ENCODE peak calls at places on chromosomes 13 and 19, in eight cellular contexts. One of them, this sample, is unnamed.

GRCh38 chr19:4089400-4089908 is 22.8 kb upstream of the ZBTB7A start:
- DNase-seq in NCI-H2081: no peak
- DNase-seq in HCT116: no peak
- DNase-seq in T1000: no peak
- DNase-seq in ovary: no peak
- DNase-seq in SK-MEL-5: no peak
- DNase-seq in activated CD4-positive, alpha-beta T cell treated with anti-CD3 and anti-CD28 coated beads, Interleukin-2, amount 50 U/mL, for 48 hours: peak
- DNase-seq in NAMALWA: no peak
- DNase-seq in this sample: no peak

GRCh38 chr19:49746206-49746958 is 16.7 kb downstream of the TSKS start:
- DNase-seq in NCI-H2081: no peak
- DNase-seq in activated CD4-positive, alpha-beta T cell treated with anti-CD3 and anti-CD28 coated beads, Interleukin-2, amount 50 U/mL, for 48 hours: peak
- DNase-seq in ovary: peak
- DNase-seq in SK-MEL-5: peak
- DNase-seq in NAMALWA: peak
- DNase-seq in T1000: peak
- DNase-seq in HCT116: peak
- DNase-seq in this sample: peak

GRCh38 chr19:38693380-38694223 is 46.2 kb downstream of the ACTN4 start:
- DNase-seq in HCT116: peak
- DNase-seq in ovary: no peak
- DNase-seq in T1000: peak
- DNase-seq in activated CD4-positive, alpha-beta T cell treated with anti-CD3 and anti-CD28 coated beads, Interleukin-2, amount 50 U/mL, for 48 hours: peak
- DNase-seq in NCI-H2081: no peak
- DNase-seq in SK-MEL-5: peak
- DNase-seq in NAMALWA: no peak
- DNase-seq in this sample: peak

GRCh38 chr19:48249502-48250014 is 6.2 kb downstream of the CARD8 start:
- DNase-seq in ovary: no peak
- DNase-seq in HCT116: no peak
- DNase-seq in SK-MEL-5: no peak
- DNase-seq in activated CD4-positive, alpha-beta T cell treated with anti-CD3 and anti-CD28 coated beads, Interleukin-2, amount 50 U/mL, for 48 hours: peak
- DNase-seq in T1000: no peak
- DNase-seq in NCI-H2081: no peak
- DNase-seq in NAMALWA: peak
- DNase-seq in this sample: peak

GRCh38 chr19:16139752-16140151 is 3.7 kb upstream of the HSH2D start:
- DNase-seq in T1000: no peak
- DNase-seq in activated CD4-positive, alpha-beta T cell treated with anti-CD3 and anti-CD28 coated beads, Interleukin-2, amount 50 U/mL, for 48 hours: no peak
- DNase-seq in NCI-H2081: no peak
- DNase-seq in NAMALWA: no peak
- DNase-seq in ovary: no peak
- DNase-seq in HCT116: no peak
- DNase-seq in SK-MEL-5: no peak
- DNase-seq in this sample: no peak

GRCh38 chr19:3109491-3109890 is 15.3 kb downstream of the GNA11 start:
- DNase-seq in activated CD4-positive, alpha-beta T cell treated with anti-CD3 and anti-CD28 coated beads, Interleukin-2, amount 50 U/mL, for 48 hours: no peak
- DNase-seq in SK-MEL-5: no peak
- DNase-seq in HCT116: no peak
- DNase-seq in NAMALWA: no peak
- DNase-seq in T1000: no peak
- DNase-seq in NCI-H2081: no peak
- DNase-seq in ovary: no peak
- DNase-seq in this sample: no peak

GRCh38 chr19:7783991-7784421 is 21.0 kb downstream of the CLEC4M start:
- DNase-seq in activated CD4-positive, alpha-beta T cell treated with anti-CD3 and anti-CD28 coated beads, Interleukin-2, amount 50 U/mL, for 48 hours: no peak
- DNase-seq in SK-MEL-5: peak
- DNase-seq in T1000: no peak
- DNase-seq in HCT116: no peak
- DNase-seq in NAMALWA: no peak
- DNase-seq in ovary: no peak
- DNase-seq in NCI-H2081: no peak
- DNase-seq in this sample: no peak

GRCh38 chr19:35029737-35030256 is 473 bp upstream of the SCN1B start:
- DNase-seq in T1000: no peak
- DNase-seq in HCT116: no peak
- DNase-seq in NAMALWA: no peak
- DNase-seq in activated CD4-positive, alpha-beta T cell treated with anti-CD3 and anti-CD28 coated beads, Interleukin-2, amount 50 U/mL, for 48 hours: peak
- DNase-seq in NCI-H2081: no peak
- DNase-seq in ovary: no peak
- DNase-seq in SK-MEL-5: no peak
- DNase-seq in this sample: no peak

GRCh38 chr13:30791354-30791921 is 56.1 kb downstream of the ALOX5AP start:
- DNase-seq in T1000: no peak
- DNase-seq in NCI-H2081: no peak
- DNase-seq in HCT116: no peak
- DNase-seq in SK-MEL-5: no peak
- DNase-seq in NAMALWA: no peak
- DNase-seq in activated CD4-positive, alpha-beta T cell treated with anti-CD3 and anti-CD28 coated beads, Interleukin-2, amount 50 U/mL, for 48 hours: no peak
- DNase-seq in ovary: no peak
- DNase-seq in this sample: no peak

GRCh38 chr19:5801796-5802616 is 2.9 kb upstream of the NRTN start:
- DNase-seq in SK-MEL-5: peak
- DNase-seq in NAMALWA: peak
- DNase-seq in activated CD4-positive, alpha-beta T cell treated with anti-CD3 and anti-CD28 coated beads, Interleukin-2, amount 50 U/mL, for 48 hours: no peak
- DNase-seq in HCT116: no peak
- DNase-seq in NCI-H2081: no peak
- DNase-seq in ovary: no peak
- DNase-seq in T1000: no peak
- DNase-seq in this sample: no peak

GRCh38 chr13:78460176-78460575 is 143.2 kb downstream of the POU4F1 start:
- DNase-seq in HCT116: no peak
- DNase-seq in activated CD4-positive, alpha-beta T cell treated with anti-CD3 and anti-CD28 coated beads, Interleukin-2, amount 50 U/mL, for 48 hours: no peak
- DNase-seq in T1000: no peak
- DNase-seq in SK-MEL-5: no peak
- DNase-seq in ovary: no peak
- DNase-seq in NCI-H2081: no peak
- DNase-seq in NAMALWA: no peak
- DNase-seq in this sample: no peak

GRCh38 chr13:27960362-27961226 is 8.5 kb downstream of the CDX2 start:
- DNase-seq in HCT116: no peak
- DNase-seq in SK-MEL-5: no peak
- DNase-seq in ovary: peak
- DNase-seq in T1000: no peak
- DNase-seq in activated CD4-positive, alpha-beta T cell treated with anti-CD3 and anti-CD28 coated beads, Interleukin-2, amount 50 U/mL, for 48 hours: peak
- DNase-seq in NAMALWA: no peak
- DNase-seq in NCI-H2081: peak
- DNase-seq in this sample: peak

GRCh38 chr19:10660346-10660745 is 6.2 kb downstream of the ILF3 start:
- DNase-seq in T1000: no peak
- DNase-seq in NAMALWA: no peak
- DNase-seq in ovary: no peak
- DNase-seq in HCT116: no peak
- DNase-seq in SK-MEL-5: no peak
- DNase-seq in NCI-H2081: no peak
- DNase-seq in activated CD4-positive, alpha-beta T cell treated with anti-CD3 and anti-CD28 coated beads, Interleukin-2, amount 50 U/mL, for 48 hours: no peak
- DNase-seq in this sample: no peak

GRCh38 chr13:37148501-37148900 is 43.0 kb upstream of the CSNK1A1L start:
- DNase-seq in activated CD4-positive, alpha-beta T cell treated with anti-CD3 and anti-CD28 coated beads, Interleukin-2, amount 50 U/mL, for 48 hours: no peak
- DNase-seq in HCT116: no peak
- DNase-seq in NCI-H2081: no peak
- DNase-seq in SK-MEL-5: no peak
- DNase-seq in T1000: no peak
- DNase-seq in ovary: no peak
- DNase-seq in NAMALWA: no peak
- DNase-seq in this sample: no peak

GRCh38 chr13:21014139-21014665 is 47.2 kb downstream of the LATS2 start:
- DNase-seq in activated CD4-positive, alpha-beta T cell treated with anti-CD3 and anti-CD28 coated beads, Interleukin-2, amount 50 U/mL, for 48 hours: no peak
- DNase-seq in T1000: no peak
- DNase-seq in ovary: no peak
- DNase-seq in NCI-H2081: no peak
- DNase-seq in NAMALWA: no peak
- DNase-seq in SK-MEL-5: no peak
- DNase-seq in HCT116: no peak
- DNase-seq in this sample: no peak

GRCh38 chr19:8101311-8101710 is 48.1 kb downstream of the FBN3 start:
- DNase-seq in NCI-H2081: no peak
- DNase-seq in HCT116: no peak
- DNase-seq in NAMALWA: no peak
- DNase-seq in activated CD4-positive, alpha-beta T cell treated with anti-CD3 and anti-CD28 coated beads, Interleukin-2, amount 50 U/mL, for 48 hours: no peak
- DNase-seq in SK-MEL-5: no peak
- DNase-seq in ovary: no peak
- DNase-seq in T1000: no peak
- DNase-seq in this sample: no peak

GRCh38 chr13:46598140-46598819 is 45.3 kb downstream of the LRCH1 start:
- DNase-seq in NCI-H2081: no peak
- DNase-seq in ovary: no peak
- DNase-seq in SK-MEL-5: no peak
- DNase-seq in NAMALWA: peak
- DNase-seq in T1000: no peak
- DNase-seq in activated CD4-positive, alpha-beta T cell treated with anti-CD3 and anti-CD28 coated beads, Interleukin-2, amount 50 U/mL, for 48 hours: no peak
- DNase-seq in HCT116: no peak
- DNase-seq in this sample: no peak

GRCh38 chr19:3813473-3814392 is 27.6 kb upstream of the MATK start:
- DNase-seq in T1000: no peak
- DNase-seq in ovary: no peak
- DNase-seq in NCI-H2081: no peak
- DNase-seq in SK-MEL-5: no peak
- DNase-seq in NAMALWA: no peak
- DNase-seq in activated CD4-positive, alpha-beta T cell treated with anti-CD3 and anti-CD28 coated beads, Interleukin-2, amount 50 U/mL, for 48 hours: no peak
- DNase-seq in HCT116: no peak
- DNase-seq in this sample: no peak

GRCh38 chr13:44313674-44314073 is 60.0 kb upstream of the SERP2 start:
- DNase-seq in SK-MEL-5: no peak
- DNase-seq in NCI-H2081: no peak
- DNase-seq in ovary: no peak
- DNase-seq in activated CD4-positive, alpha-beta T cell treated with anti-CD3 and anti-CD28 coated beads, Interleukin-2, amount 50 U/mL, for 48 hours: no peak
- DNase-seq in HCT116: peak
- DNase-seq in T1000: no peak
- DNase-seq in NAMALWA: no peak
- DNase-seq in this sample: no peak

GRCh38 chr19:6378036-6378435 is 2.3 kb upstream of the PSPN start:
- DNase-seq in HCT116: no peak
- DNase-seq in ovary: peak
- DNase-seq in SK-MEL-5: no peak
- DNase-seq in NAMALWA: no peak
- DNase-seq in NCI-H2081: no peak
- DNase-seq in T1000: no peak
- DNase-seq in activated CD4-positive, alpha-beta T cell treated with anti-CD3 and anti-CD28 coated beads, Interleukin-2, amount 50 U/mL, for 48 hours: no peak
- DNase-seq in this sample: no peak

GRCh38 chr19:13082192-13083007 is 20.3 kb downstream of the LYL1 start:
- DNase-seq in NCI-H2081: no peak
- DNase-seq in NAMALWA: peak
- DNase-seq in HCT116: no peak
- DNase-seq in T1000: no peak
- DNase-seq in activated CD4-positive, alpha-beta T cell treated with anti-CD3 and anti-CD28 coated beads, Interleukin-2, amount 50 U/mL, for 48 hours: no peak
- DNase-seq in SK-MEL-5: peak
- DNase-seq in ovary: no peak
- DNase-seq in this sample: no peak

GRCh38 chr19:55479045-55479444 is 2.6 kb downstream of the ZNF628 start:
- DNase-seq in SK-MEL-5: no peak
- DNase-seq in NAMALWA: no peak
- DNase-seq in activated CD4-positive, alpha-beta T cell treated with anti-CD3 and anti-CD28 coated beads, Interleukin-2, amount 50 U/mL, for 48 hours: no peak
- DNase-seq in T1000: no peak
- DNase-seq in NCI-H2081: no peak
- DNase-seq in ovary: no peak
- DNase-seq in HCT116: no peak
- DNase-seq in this sample: no peak

GRCh38 chr19:18073197-18073596 is 13.5 kb downstream of the IL12RB1 start:
- DNase-seq in HCT116: no peak
- DNase-seq in NCI-H2081: no peak
- DNase-seq in SK-MEL-5: no peak
- DNase-seq in NAMALWA: no peak
- DNase-seq in T1000: no peak
- DNase-seq in ovary: no peak
- DNase-seq in activated CD4-positive, alpha-beta T cell treated with anti-CD3 and anti-CD28 coated beads, Interleukin-2, amount 50 U/mL, for 48 hours: no peak
- DNase-seq in this sample: no peak

GRCh38 chr13:83221256-83221655 is 661.0 kb downstream of the SLITRK1 start:
- DNase-seq in T1000: no peak
- DNase-seq in NAMALWA: peak
- DNase-seq in activated CD4-positive, alpha-beta T cell treated with anti-CD3 and anti-CD28 coated beads, Interleukin-2, amount 50 U/mL, for 48 hours: no peak
- DNase-seq in SK-MEL-5: peak
- DNase-seq in ovary: no peak
- DNase-seq in HCT116: no peak
- DNase-seq in NCI-H2081: peak
- DNase-seq in this sample: no peak

GRCh38 chr13:80161219-80161618 is 179.7 kb downstream of the SPRY2 start:
- DNase-seq in NAMALWA: no peak
- DNase-seq in activated CD4-positive, alpha-beta T cell treated with anti-CD3 and anti-CD28 coated beads, Interleukin-2, amount 50 U/mL, for 48 hours: no peak
- DNase-seq in SK-MEL-5: no peak
- DNase-seq in NCI-H2081: no peak
- DNase-seq in ovary: no peak
- DNase-seq in HCT116: no peak
- DNase-seq in T1000: no peak
- DNase-seq in this sample: no peak

GRCh38 chr13:57270493-57270892 is 103.5 kb downstream of the PRR20E start:
- DNase-seq in NCI-H2081: no peak
- DNase-seq in HCT116: no peak
- DNase-seq in NAMALWA: no peak
- DNase-seq in ovary: no peak
- DNase-seq in activated CD4-positive, alpha-beta T cell treated with anti-CD3 and anti-CD28 coated beads, Interleukin-2, amount 50 U/mL, for 48 hours: no peak
- DNase-seq in SK-MEL-5: no peak
- DNase-seq in T1000: no peak
- DNase-seq in this sample: no peak

GRCh38 chr19:49070416-49070815 is 2.1 kb downstream of the KCNA7 start:
- DNase-seq in activated CD4-positive, alpha-beta T cell treated with anti-CD3 and anti-CD28 coated beads, Interleukin-2, amount 50 U/mL, for 48 hours: no peak
- DNase-seq in T1000: no peak
- DNase-seq in NAMALWA: no peak
- DNase-seq in HCT116: no peak
- DNase-seq in SK-MEL-5: no peak
- DNase-seq in ovary: no peak
- DNase-seq in NCI-H2081: no peak
- DNase-seq in this sample: no peak

GRCh38 chr13:27375686-27376326 is 48.6 kb upstream of the GTF3A start:
- DNase-seq in T1000: no peak
- DNase-seq in HCT116: peak
- DNase-seq in SK-MEL-5: peak
- DNase-seq in activated CD4-positive, alpha-beta T cell treated with anti-CD3 and anti-CD28 coated beads, Interleukin-2, amount 50 U/mL, for 48 hours: peak
- DNase-seq in NAMALWA: peak
- DNase-seq in ovary: peak
- DNase-seq in NCI-H2081: peak
- DNase-seq in this sample: peak

GRCh38 chr13:67964091-67964490 is 734.0 kb upstream of the PCDH9 start:
- DNase-seq in T1000: no peak
- DNase-seq in NCI-H2081: no peak
- DNase-seq in HCT116: no peak
- DNase-seq in activated CD4-positive, alpha-beta T cell treated with anti-CD3 and anti-CD28 coated beads, Interleukin-2, amount 50 U/mL, for 48 hours: no peak
- DNase-seq in NAMALWA: no peak
- DNase-seq in ovary: no peak
- DNase-seq in SK-MEL-5: no peak
- DNase-seq in this sample: no peak

GRCh38 chr19:36719687-36720556 is 32.5 kb downstream of the ZNF567 start:
- DNase-seq in ovary: no peak
- DNase-seq in HCT116: no peak
- DNase-seq in activated CD4-positive, alpha-beta T cell treated with anti-CD3 and anti-CD28 coated beads, Interleukin-2, amount 50 U/mL, for 48 hours: no peak
- DNase-seq in NCI-H2081: no peak
- DNase-seq in SK-MEL-5: no peak
- DNase-seq in T1000: no peak
- DNase-seq in NAMALWA: peak
- DNase-seq in this sample: no peak

GRCh38 chr19:5292843-5293606 is 47.6 kb downstream of the PTPRS start:
- DNase-seq in NCI-H2081: no peak
- DNase-seq in T1000: peak
- DNase-seq in SK-MEL-5: peak
- DNase-seq in HCT116: no peak
- DNase-seq in ovary: peak
- DNase-seq in NAMALWA: no peak
- DNase-seq in activated CD4-positive, alpha-beta T cell treated with anti-CD3 and anti-CD28 coated beads, Interleukin-2, amount 50 U/mL, for 48 hours: peak
- DNase-seq in this sample: peak

GRCh38 chr19:4066176-4066606 is 508 bp downstream of the ZBTB7A start:
- DNase-seq in NAMALWA: no peak
- DNase-seq in T1000: no peak
- DNase-seq in NCI-H2081: no peak
- DNase-seq in HCT116: no peak
- DNase-seq in activated CD4-positive, alpha-beta T cell treated with anti-CD3 and anti-CD28 coated beads, Interleukin-2, amount 50 U/mL, for 48 hours: peak
- DNase-seq in SK-MEL-5: no peak
- DNase-seq in ovary: peak
- DNase-seq in this sample: peak

GRCh38 chr13:113630804-113631203 is 27.2 kb downstream of the ATP4B start:
- DNase-seq in activated CD4-positive, alpha-beta T cell treated with anti-CD3 and anti-CD28 coated beads, Interleukin-2, amount 50 U/mL, for 48 hours: no peak
- DNase-seq in HCT116: no peak
- DNase-seq in ovary: no peak
- DNase-seq in SK-MEL-5: no peak
- DNase-seq in T1000: no peak
- DNase-seq in NAMALWA: no peak
- DNase-seq in NCI-H2081: peak
- DNase-seq in this sample: peak